ENCODE peak calls at places on chromosomes 7 and 10, in five cellular contexts. One of them, this sample, is unnamed.

GRCh38 chr10:127090135-127090534 is 106.3 kb downstream of the INSYN2A start:
- DNase-seq in neuronal stem cell: no peak
- DNase-seq in H1: no peak
- DNase-seq in IMR-90: no peak
- DNase-seq in trophoblast cell: no peak
- DNase-seq in this sample: peak

GRCh38 chr7:114085592-114086490 is 167.0 kb upstream of the PPP1R3A start:
- DNase-seq in neuronal stem cell: peak
- DNase-seq in H1: no peak
- DNase-seq in IMR-90: peak
- DNase-seq in trophoblast cell: peak
- DNase-seq in this sample: peak

GRCh38 chr10:96719205-96719604 is 1.1 kb downstream of the PIK3AP1 start:
- DNase-seq in neuronal stem cell: no peak
- DNase-seq in H1: no peak
- DNase-seq in IMR-90: no peak
- DNase-seq in trophoblast cell: no peak
- DNase-seq in this sample: peak

GRCh38 chr10:78312197-78313046 is 278.8 kb downstream of the RPS24 start:
- DNase-seq in neuronal stem cell: no peak
- DNase-seq in H1: peak
- DNase-seq in IMR-90: peak
- DNase-seq in trophoblast cell: no peak
- DNase-seq in this sample: no peak

GRCh38 chr7:154917214-154918160 is 85.4 kb downstream of the PAXIP1 start:
- DNase-seq in neuronal stem cell: no peak
- DNase-seq in H1: no peak
- DNase-seq in IMR-90: no peak
- DNase-seq in trophoblast cell: no peak
- DNase-seq in this sample: no peak

GRCh38 chr10:12605580-12606405 is 256.4 kb downstream of the CAMK1D start:
- DNase-seq in neuronal stem cell: no peak
- DNase-seq in H1: no peak
- DNase-seq in IMR-90: peak
- DNase-seq in trophoblast cell: no peak
- DNase-seq in this sample: no peak

GRCh38 chr7:82467020-82467419 is 23.4 kb upstream of the CACNA2D1 start:
- DNase-seq in neuronal stem cell: no peak
- DNase-seq in H1: no peak
- DNase-seq in IMR-90: no peak
- DNase-seq in trophoblast cell: no peak
- DNase-seq in this sample: no peak

GRCh38 chr10:36437367-36437766 is 688.0 kb upstream of the ANKRD30A start:
- DNase-seq in neuronal stem cell: no peak
- DNase-seq in H1: no peak
- DNase-seq in IMR-90: no peak
- DNase-seq in trophoblast cell: no peak
- DNase-seq in this sample: no peak

GRCh38 chr7:36690514-36691187 is 33.6 kb downstream of the AOAH start:
- DNase-seq in neuronal stem cell: no peak
- DNase-seq in H1: no peak
- DNase-seq in IMR-90: no peak
- DNase-seq in trophoblast cell: no peak
- DNase-seq in this sample: no peak

GRCh38 chr7:20784311-20785210 is 2.1 kb downstream of the SP8 start:
- DNase-seq in neuronal stem cell: no peak
- DNase-seq in H1: peak
- DNase-seq in IMR-90: no peak
- DNase-seq in trophoblast cell: peak
- DNase-seq in this sample: peak
- H3K4me3 ChIP-seq in neuronal stem cell: no peak
- H3K4me3 ChIP-seq in H1: peak
- H3K4me3 ChIP-seq in IMR-90: no peak
- H3K4me3 ChIP-seq in trophoblast cell: no peak
- H3K4me3 ChIP-seq in this sample: peak

GRCh38 chr7:79504607-79505389 is 51.3 kb upstream of the MAGI2 start:
- DNase-seq in neuronal stem cell: peak
- DNase-seq in H1: no peak
- DNase-seq in IMR-90: peak
- DNase-seq in trophoblast cell: peak
- DNase-seq in this sample: peak
- H3K4ac ChIP-seq in neuronal stem cell: no peak
- H3K4ac ChIP-seq in H1: no peak
- H3K4ac ChIP-seq in IMR-90: peak
- H3K4ac ChIP-seq in trophoblast cell: no peak
- H3K4ac ChIP-seq in this sample: peak

GRCh38 chr7:76291346-76292205 is 10.9 kb upstream of the HSPB1 start:
- DNase-seq in neuronal stem cell: peak
- DNase-seq in H1: peak
- DNase-seq in IMR-90: peak
- DNase-seq in trophoblast cell: peak
- DNase-seq in this sample: peak
- H3K4me3 ChIP-seq in neuronal stem cell: peak
- H3K4me3 ChIP-seq in H1: no peak
- H3K4me3 ChIP-seq in IMR-90: no peak
- H3K4me3 ChIP-seq in trophoblast cell: no peak
- H3K4me3 ChIP-seq in this sample: no peak

GRCh38 chr7:151281686-151282085 is 33.2 kb upstream of the SMARCD3 start:
- DNase-seq in neuronal stem cell: no peak
- DNase-seq in H1: no peak
- DNase-seq in IMR-90: no peak
- DNase-seq in trophoblast cell: no peak
- DNase-seq in this sample: no peak

GRCh38 chr7:151278949-151279348 is 30.5 kb upstream of the SMARCD3 start:
- DNase-seq in neuronal stem cell: no peak
- DNase-seq in H1: no peak
- DNase-seq in IMR-90: no peak
- DNase-seq in trophoblast cell: no peak
- DNase-seq in this sample: no peak

GRCh38 chr7:151279868-151280267 is 31.4 kb upstream of the SMARCD3 start:
- DNase-seq in neuronal stem cell: no peak
- DNase-seq in H1: no peak
- DNase-seq in IMR-90: no peak
- DNase-seq in trophoblast cell: no peak
- DNase-seq in this sample: no peak

GRCh38 chr7:151282111-151282510 is 33.6 kb upstream of the SMARCD3 start:
- DNase-seq in neuronal stem cell: no peak
- DNase-seq in H1: no peak
- DNase-seq in IMR-90: no peak
- DNase-seq in trophoblast cell: no peak
- DNase-seq in this sample: no peak

DNA sequence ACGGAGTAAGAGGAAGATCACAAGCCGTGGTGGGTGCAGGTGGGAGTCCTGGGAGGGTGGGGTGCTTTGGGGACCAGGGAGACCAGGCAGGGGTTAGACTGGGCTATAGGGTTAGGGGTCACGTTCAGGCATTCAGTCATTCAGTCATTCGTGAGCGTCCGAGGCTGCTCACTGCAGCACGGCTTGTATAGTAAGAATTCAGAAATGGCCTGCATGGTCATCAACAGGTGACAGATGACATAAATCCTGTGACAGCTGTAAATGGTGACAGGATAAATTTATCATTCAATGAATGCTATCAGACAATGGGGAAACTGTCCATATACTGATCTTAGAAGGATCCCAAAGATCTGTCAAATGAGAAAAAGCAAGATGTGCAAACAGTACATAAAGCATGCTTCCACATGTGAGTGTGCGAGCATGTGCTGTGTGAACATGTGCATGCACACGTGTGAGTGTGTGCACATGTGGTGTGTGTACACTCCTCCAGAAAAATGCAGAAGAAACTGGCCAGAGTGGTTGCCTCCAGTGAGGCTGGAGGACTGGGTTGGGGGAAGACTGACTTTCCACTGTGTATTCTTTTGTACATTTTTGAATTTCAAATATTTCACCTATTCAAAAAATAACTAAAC is 32.0 kb upstream of the SMARCD3 start:
- DNase-seq in neuronal stem cell: no peak
- DNase-seq in H1: no peak
- DNase-seq in IMR-90: no peak
- DNase-seq in trophoblast cell: no peak
- DNase-seq in this sample: no peak
- H3K4ac ChIP-seq in neuronal stem cell: no peak
- H3K4ac ChIP-seq in H1: no peak
- H3K4ac ChIP-seq in IMR-90: no peak
- H3K4ac ChIP-seq in trophoblast cell: no peak
- H3K4ac ChIP-seq in this sample: no peak

GRCh38 chr10:88582806-88583583 is at the start of gene RNLS:
- DNase-seq in neuronal stem cell: peak
- DNase-seq in H1: peak
- DNase-seq in IMR-90: peak
- DNase-seq in trophoblast cell: peak
- DNase-seq in this sample: peak
- H3K4me3 ChIP-seq in neuronal stem cell: no peak
- H3K4me3 ChIP-seq in H1: peak
- H3K4me3 ChIP-seq in IMR-90: peak
- H3K4me3 ChIP-seq in trophoblast cell: peak
- H3K4me3 ChIP-seq in this sample: peak

DNA sequence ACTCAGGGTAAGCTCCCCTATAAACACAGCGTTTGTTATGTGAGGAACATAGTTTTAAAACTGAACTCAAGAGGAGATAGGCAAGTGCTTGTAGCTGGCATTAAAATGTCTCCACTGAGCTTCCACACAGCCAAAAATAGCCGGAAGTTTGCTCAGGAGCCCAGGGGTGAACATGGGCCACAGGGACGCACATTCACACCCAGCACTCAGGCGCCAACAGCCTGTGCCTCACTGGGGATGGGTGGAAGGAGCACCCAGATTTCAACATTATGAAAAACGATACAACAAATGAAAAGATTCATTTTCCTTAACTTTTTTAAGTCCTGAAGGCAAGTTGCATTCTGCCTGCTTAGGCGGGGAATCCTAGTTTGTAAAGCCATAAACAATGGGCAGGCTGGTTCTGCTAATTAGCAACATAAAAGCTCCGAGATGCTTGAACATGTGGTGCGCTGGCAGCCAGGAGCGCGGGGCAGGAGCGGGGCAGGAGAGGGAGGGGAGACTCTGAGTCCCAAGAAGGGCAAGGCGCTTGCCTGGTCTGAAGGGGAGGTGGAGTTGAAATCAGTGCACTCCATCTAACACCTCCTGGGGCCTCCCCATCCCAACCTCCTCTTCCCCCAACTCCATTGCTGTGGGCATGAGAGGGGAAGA is 235.9 kb downstream of the COBL start:
- DNase-seq in neuronal stem cell: peak
- DNase-seq in H1: peak
- DNase-seq in IMR-90: no peak
- DNase-seq in trophoblast cell: no peak
- DNase-seq in this sample: peak
- H3K4ac ChIP-seq in neuronal stem cell: no peak
- H3K4ac ChIP-seq in H1: peak
- H3K4ac ChIP-seq in IMR-90: no peak
- H3K4ac ChIP-seq in trophoblast cell: no peak
- H3K4ac ChIP-seq in this sample: no peak

GRCh38 chr7:43092819-43093218 is 19.6 kb upstream of the HECW1 start:
- DNase-seq in neuronal stem cell: no peak
- DNase-seq in H1: no peak
- DNase-seq in IMR-90: no peak
- DNase-seq in trophoblast cell: no peak
- DNase-seq in this sample: no peak
- H3K4me3 ChIP-seq in neuronal stem cell: no peak
- H3K4me3 ChIP-seq in H1: no peak
- H3K4me3 ChIP-seq in IMR-90: no peak
- H3K4me3 ChIP-seq in trophoblast cell: no peak
- H3K4me3 ChIP-seq in this sample: no peak

GRCh38 chr10:86955501-86956194 is 1.8 kb downstream of the MMRN2 start:
- DNase-seq in neuronal stem cell: no peak
- DNase-seq in H1: peak
- DNase-seq in IMR-90: no peak
- DNase-seq in trophoblast cell: no peak
- DNase-seq in this sample: peak

GRCh38 chr10:86956195-86956840 is 1.1 kb downstream of the MMRN2 start:
- DNase-seq in neuronal stem cell: no peak
- DNase-seq in H1: peak
- DNase-seq in IMR-90: no peak
- DNase-seq in trophoblast cell: no peak
- DNase-seq in this sample: no peak

GRCh38 chr10:86953747-86954680 is 3.4 kb downstream of the MMRN2 start:
- DNase-seq in neuronal stem cell: no peak
- DNase-seq in H1: peak
- DNase-seq in IMR-90: peak
- DNase-seq in trophoblast cell: no peak
- DNase-seq in this sample: peak

GRCh38 chr10:86956841-86957448 is 470 bp downstream of the MMRN2 start:
- DNase-seq in neuronal stem cell: no peak
- DNase-seq in H1: peak
- DNase-seq in IMR-90: no peak
- DNase-seq in trophoblast cell: no peak
- DNase-seq in this sample: no peak

DNA sequence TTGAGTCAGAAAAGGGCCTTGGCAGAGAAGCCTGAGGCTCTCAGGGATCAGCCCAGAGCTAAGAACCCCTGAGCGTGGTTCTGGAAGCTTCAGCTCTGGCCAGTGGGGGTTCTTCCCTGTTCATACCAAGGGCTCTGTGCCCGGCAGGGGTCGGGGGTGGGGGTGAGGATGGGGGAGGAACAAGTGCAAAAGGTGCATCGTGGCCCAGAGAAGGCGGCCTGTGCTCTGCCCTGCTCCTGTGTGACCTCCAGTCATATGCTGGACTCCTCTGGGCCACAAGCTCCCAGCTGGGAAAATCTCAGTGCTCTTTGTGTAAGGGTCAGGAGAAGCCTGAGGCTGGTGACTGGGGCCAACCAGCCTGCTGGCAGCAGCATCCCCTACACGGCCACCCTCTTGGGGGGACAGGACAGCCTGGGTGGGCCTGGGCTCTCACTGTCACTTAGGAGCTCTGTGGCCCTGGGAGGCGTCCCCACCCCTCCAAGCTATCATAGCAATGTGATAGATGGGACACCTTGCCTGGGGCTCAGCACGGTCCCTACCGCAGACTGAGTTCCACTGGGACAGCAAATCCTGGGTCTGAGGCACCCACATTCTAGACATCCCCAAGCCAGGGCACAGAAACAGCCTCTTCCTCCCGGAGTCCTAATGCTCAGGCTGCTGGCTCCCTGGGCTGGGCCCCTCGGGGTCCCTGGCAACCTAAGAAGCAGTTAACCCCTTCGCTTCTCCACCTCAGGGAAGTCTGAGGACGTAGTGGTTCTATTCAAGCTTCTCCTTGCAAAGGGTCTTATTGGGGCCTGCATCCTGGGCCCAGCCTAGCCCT is 2.5 kb downstream of the MMRN2 start:
- DNase-seq in neuronal stem cell: no peak
- DNase-seq in H1: peak
- DNase-seq in IMR-90: no peak
- DNase-seq in trophoblast cell: no peak
- DNase-seq in this sample: no peak
- H3K4ac ChIP-seq in neuronal stem cell: peak
- H3K4ac ChIP-seq in H1: peak
- H3K4ac ChIP-seq in IMR-90: peak
- H3K4ac ChIP-seq in trophoblast cell: no peak
- H3K4ac ChIP-seq in this sample: peak

GRCh38 chr10:130363051-130363450 is 226.9 kb downstream of the GLRX3 start:
- DNase-seq in neuronal stem cell: no peak
- DNase-seq in H1: no peak
- DNase-seq in IMR-90: no peak
- DNase-seq in trophoblast cell: no peak
- DNase-seq in this sample: no peak
- H3K4me3 ChIP-seq in neuronal stem cell: no peak
- H3K4me3 ChIP-seq in H1: no peak
- H3K4me3 ChIP-seq in IMR-90: no peak
- H3K4me3 ChIP-seq in trophoblast cell: no peak
- H3K4me3 ChIP-seq in this sample: no peak

This sample was measured in mesendoderm.